ENCODE peak calls at places on chromosomes 11 and 22, in four cellular contexts. E is SHP77 treated with DMSO at 0.1 percent for 48 hours, J is amniotic stem cell, D is A673. B is an unnamed sample.

GRCh38 chr11:93169950-93170561 is 27.7 kb downstream of the SLC36A4 start:
- DNase-seq in J (no peak), D (peak), E (no peak), B (peak)

GRCh38 chr11:123585721-123586120 is 68.7 kb downstream of the SCN3B start:
- DNase-seq in D (peak), J (no peak), E (no peak), B (no peak)

GRCh38 chr11:64571410-64572091 is 19.5 kb upstream of the SLC22A12 start:
- DNase-seq in J (no peak), E (no peak), D (no peak), B (no peak)

GRCh38 chr11:120304526-120304925 is 20.6 kb upstream of the TLCD5 start:
- DNase-seq in J (no peak), D (no peak), E (no peak), B (no peak)

GRCh38 chr11:114315749-114316368 is 19.7 kb downstream of the NNMT start:
- DNase-seq in D (no peak), J (no peak), E (peak), B (no peak)

GRCh38 chr22:24583221-24583971 is 9.5 kb downstream of the LRRC75B start:
- DNase-seq in D (no peak), E (peak), J (no peak), B (no peak)

GRCh38 chr11:15663778-15664218 is 549.1 kb downstream of the INSC start:
- DNase-seq in D (peak), E (no peak), J (no peak), B (no peak)

GRCh38 chr11:88345408-88345807 is 7.9 kb upstream of the CTSC start:
- DNase-seq in E (no peak), J (no peak), D (no peak), B (no peak)

GRCh38 chr22:46143491-46144147 is 6.7 kb upstream of the PPARA start:
- DNase-seq in E (no peak), D (no peak), J (no peak), B (no peak)

GRCh38 chr11:129861702-129862107 is 33.7 kb downstream of the NFRKB start:
- DNase-seq in E (no peak), D (peak), J (peak), B (peak)

GRCh38 chr11:134587345-134587744 is 175.3 kb upstream of the B3GAT1 start:
- DNase-seq in D (no peak), E (no peak), J (no peak), B (no peak)

GRCh38 chr11:46916669-46917108 is 1.7 kb downstream of the LRP4 start:
- DNase-seq in E (no peak), J (peak), D (peak), B (no peak)

GRCh38 chr22:31647516-31647915 is 14.5 kb downstream of the PISD start:
- DNase-seq in E (no peak), J (no peak), D (no peak), B (peak)

GRCh38 chr11:116189378-116190170 is 583.2 kb downstream of the BUD13 start:
- DNase-seq in E (no peak), D (no peak), J (no peak), B (no peak)

GRCh38 chr22:34808618-34809017 is 257.3 kb upstream of the ISX start:
- DNase-seq in E (no peak), D (no peak), J (no peak), B (no peak)

GRCh38 chr11:84316866-84317560 is 1030.8 kb upstream of the CCDC90B start:
- DNase-seq in E (peak), J (no peak), D (peak), B (peak)

GRCh38 chr11:65915821-65916251 is 3.0 kb downstream of the C11orf68 start:
- DNase-seq in J (peak), E (no peak), D (peak), B (peak)

GRCh38 chr11:70491696-70492472 is 93.6 kb downstream of the CTTN start:
- DNase-seq in E (no peak), J (no peak), D (no peak), B (no peak)

GRCh38 chr11:32311351-32312077 is 123.8 kb downstream of the WT1 start:
- DNase-seq in J (no peak), E (no peak), D (no peak), B (no peak)

GRCh38 chr11:103877221-103877620 is 159.2 kb upstream of the DDI1 start:
- DNase-seq in D (no peak), J (no peak), E (no peak), B (no peak)

GRCh38 chr22:31618471-31619176 is 43.4 kb downstream of the PISD start:
- DNase-seq in J (no peak), E (no peak), D (no peak), B (no peak)

GRCh38 chr11:33103836-33104235 is 57.4 kb downstream of the CSTF3 start:
- DNase-seq in D (no peak), E (no peak), J (no peak), B (no peak)

GRCh38 chr22:32853662-32854061 is 52.2 kb downstream of the TIMP3 start:
- DNase-seq in D (no peak), E (no peak), J (no peak), B (no peak)

GRCh38 chr22:19463491-19464469 is 15.2 kb downstream of the UFD1 start:
- DNase-seq in D (no peak), E (no peak), J (peak), B (no peak)

GRCh38 chr22:27988704-27989103 is 69.6 kb upstream of the PITPNB start:
- DNase-seq in E (no peak), J (no peak), D (no peak), B (no peak)

GRCh38 chr11:11095971-11096370 is 238.1 kb upstream of the ZBED5 start:
- DNase-seq in E (no peak), J (no peak), D (no peak), B (no peak)

GRCh38 chr11:122074022-122074421 is 42.0 kb downstream of the BLID start:
- DNase-seq in E (no peak), D (no peak), J (no peak), B (no peak)

GRCh38 chr11:93192163-93192562 is 5.6 kb downstream of the SLC36A4 start:
- DNase-seq in J (no peak), E (no peak), D (no peak), B (no peak)

GRCh38 chr11:123061403-123062157 is at the start of gene HSPA8:
- DNase-seq in J (peak), E (peak), D (peak), B (no peak)

GRCh38 chr11:96254854-96255253 is 88.1 kb downstream of the MAML2 start:
- DNase-seq in E (no peak), D (no peak), J (no peak), B (no peak)

GRCh38 chr11:762421-763072 is 14.7 kb downstream of the GATD1 start:
- DNase-seq in E (no peak), D (peak), J (peak), B (no peak)

GRCh38 chr11:8838248-8838647 is 72.7 kb upstream of the AKIP1 start:
- DNase-seq in J (no peak), E (no peak), D (no peak), B (peak)

GRCh38 chr11:115501895-115502589 is 2.2 kb downstream of the CADM1 start:
- DNase-seq in D (peak), J (no peak), E (no peak), B (no peak)

B was measured in non-pigmented ciliary epithelial cell.